ENCODE peak calls at places on chromosome 12, in four cellular contexts. K is cardiac muscle cell, P is astrocyte of the spinal cord, W is HL-60. B is an unnamed sample.

GRCh38 chr12:48863296-48863695 is 2.4 kb downstream of the RND1 start:
- DNase-seq in K (no peak), P (no peak), W (no peak), B (no peak)

GRCh38 chr12:15931590-15932053 is 20.5 kb downstream of the DERA start:
- DNase-seq in P (no peak), K (no peak), W (no peak), B (no peak)

GRCh38 chr12:44372259-44372658 is 503.9 kb downstream of the NELL2 start:
- DNase-seq in P (peak; percentile 1), W (no peak), K (peak; percentile 4), B (peak; percentile 74)

GRCh38 chr12:110100315-110100970 is 23.7 kb upstream of the IFT81 start:
- DNase-seq in W (peak; percentile 78), K (peak; percentile 86), P (peak; percentile 76), B (peak; percentile 78)

GRCh38 chr12:182381-182883 is 31.5 kb downstream of the SLC6A12 start:
- DNase-seq in K (peak; percentile 51), P (peak; percentile 71), W (no peak), B (peak; percentile 60)

GRCh38 chr12:46266869-46267617 is 1.8 kb downstream of the SLC38A1 start:
- DNase-seq in K (peak; percentile 74), P (peak; percentile 68), W (no peak), B (peak; percentile 53)

GRCh38 chr12:47721431-47721973 is 3.8 kb downstream of the ENDOU start:
- DNase-seq in W (no peak), K (no peak), P (no peak), B (no peak)

GRCh38 chr12:75194250-75194649 is 15.4 kb downstream of the KCNC2 start:
- DNase-seq in W (no peak), K (no peak), P (no peak), B (no peak)

GRCh38 chr12:63298386-63298930 is 147.5 kb upstream of the AVPR1A start:
- DNase-seq in K (no peak), W (no peak), P (no peak), B (no peak)

GRCh38 chr12:117380083-117380482 is 18.7 kb upstream of the NOS1 start:
- DNase-seq in K (no peak), W (no peak), P (no peak), B (no peak)

GRCh38 chr12:91139981-91140659 is 28.8 kb upstream of the LUM start:
- DNase-seq in K (peak; percentile 91), P (peak; percentile 88), W (no peak), B (peak; percentile 72)

GRCh38 chr12:49331360-49332222 is 5.4 kb downstream of the C1QL4 start:
- DNase-seq in P (peak; percentile 82), K (peak; percentile 84), W (no peak), B (peak; percentile 51)

GRCh38 chr12:4108803-4109345 is 164.7 kb upstream of the CCND2 start:
- DNase-seq in W (no peak), P (no peak), K (no peak), B (no peak)

GRCh38 chr12:41189395-41190251 is 1.5 kb downstream of the PDZRN4 start:
- DNase-seq in K (peak; percentile 2), W (no peak), P (peak; percentile 6), B (no peak)

GRCh38 chr12:93097417-93097816 is 168.3 kb upstream of the EEA1 start:
- DNase-seq in W (no peak), P (no peak), K (no peak), B (no peak)

GRCh38 chr12:2294651-2295475 is 242.1 kb downstream of the CACNA1C start:
- DNase-seq in W (peak; percentile 99), K (peak; percentile 91), P (peak; percentile 56), B (peak; percentile 68)

GRCh38 chr12:121767525-121768016 is 25.9 kb downstream of the RHOF start:
- DNase-seq in W (no peak), P (peak; percentile 81), K (peak; percentile 82), B (no peak)

GRCh38 chr12:70534466-70534865 is 102.8 kb downstream of the PTPRB start:
- DNase-seq in P (no peak), W (no peak), K (no peak), B (no peak)

GRCh38 chr12:62190921-62191746 is 69.1 kb upstream of the USP15 start:
- DNase-seq in W (no peak), K (no peak), P (peak; percentile 35), B (no peak)

GRCh38 chr12:68158427-68158826 is 1.1 kb downstream of the IFNG start:
- DNase-seq in K (peak; percentile 8), P (no peak), W (peak; percentile 13), B (peak; percentile 60)

GRCh38 chr12:112294793-112295192 is 87.4 kb downstream of the HECTD4 start:
- DNase-seq in W (no peak), K (peak; percentile 37), P (peak; percentile 15), B (peak; percentile 13)

GRCh38 chr12:1619599-1619998 is 9.4 kb upstream of the WNT5B start:
- DNase-seq in P (no peak), W (no peak), K (peak; percentile 33), B (no peak)

GRCh38 chr12:83818888-83819287 is 1093.7 kb downstream of the SLC6A15 start:
- DNase-seq in W (no peak), K (peak; percentile 69), P (peak; percentile 64), B (peak; percentile 76)

GRCh38 chr12:2963154-2963759 is 4.1 kb downstream of the TEAD4 start:
- DNase-seq in P (no peak), K (no peak), W (no peak), B (no peak)

GRCh38 chr12:2805146-2805525 is 7.3 kb upstream of the ITFG2 start:
- DNase-seq in K (peak; percentile 84), W (no peak), P (peak; percentile 45), B (no peak)

GRCh38 chr12:132460571-132460970 is 29.4 kb upstream of the FBRSL1 start:
- DNase-seq in K (no peak), P (no peak), W (no peak), B (peak; percentile 23)

GRCh38 chr12:117370588-117370987 is 9.2 kb upstream of the NOS1 start:
- DNase-seq in P (no peak), W (no peak), K (no peak), B (no peak)

GRCh38 chr12:89783321-89784060 is 74.9 kb upstream of the ATP2B1 start:
- DNase-seq in K (peak; percentile 71), P (peak; percentile 12), W (no peak), B (no peak)

GRCh38 chr12:42807251-42807650 is 217.7 kb upstream of the PRICKLE1 start:
- DNase-seq in K (no peak), P (no peak), W (no peak), B (no peak)

GRCh38 chr12:121325922-121326396 is 26.3 kb downstream of the ANAPC5 start:
- DNase-seq in P (no peak), K (peak; percentile 11), W (peak; percentile 55), B (no peak)

GRCh38 chr12:78928200-78929074 is 63.9 kb downstream of the SYT1 start:
- DNase-seq in W (no peak), K (peak; percentile 51), P (peak; percentile 83), B (peak; percentile 69)

GRCh38 chr12:29728033-29728432 is 55.7 kb downstream of the TMTC1 start:
- DNase-seq in K (no peak), P (no peak), W (no peak), B (no peak)

GRCh38 chr12:43370299-43370698 is 181.7 kb downstream of the ADAMTS20 start:
- DNase-seq in K (peak; percentile 24), W (peak; percentile 12), P (peak; percentile 47), B (peak; percentile 81)

GRCh38 chr12:15322164-15323054 is at the start of gene PTPRO:
- DNase-seq in K (peak; percentile 3), P (peak; percentile 3), W (no peak), B (peak; percentile 49)

GRCh38 chr12:78096909-78097597 is 266.4 kb downstream of the NAV3 start:
- DNase-seq in K (peak; percentile 78), W (no peak), P (peak; percentile 72), B (no peak)

GRCh38 chr12:62692884-62693283 is 226.3 kb downstream of the MON2 start:
- DNase-seq in W (no peak), K (peak; percentile 86), P (peak; percentile 86), B (no peak)

GRCh38 chr12:87796961-87797516 is 232.2 kb downstream of the C12orf50 start:
- DNase-seq in P (no peak), W (no peak), K (peak; percentile 24), B (no peak)

GRCh38 chr12:52924764-52925716 is 20.2 kb upstream of the KRT8 start:
- DNase-seq in W (no peak), P (peak; percentile 81), K (peak; percentile 94), B (peak; percentile 54)

GRCh38 chr12:6201199-6201608 is 1.0 kb downstream of the CD9 start:
- DNase-seq in K (no peak), P (no peak), W (no peak), B (peak; percentile 61)

GRCh38 chr12:122980192-122981035 is at the start of gene ARL6IP4:
- DNase-seq in W (peak; percentile 61), P (peak; percentile 61), K (peak; percentile 76), B (peak; percentile 56)
- TF ChIP-seq CTCF in W (no peak), P (no peak), K (no peak), B (no peak)

DNA sequence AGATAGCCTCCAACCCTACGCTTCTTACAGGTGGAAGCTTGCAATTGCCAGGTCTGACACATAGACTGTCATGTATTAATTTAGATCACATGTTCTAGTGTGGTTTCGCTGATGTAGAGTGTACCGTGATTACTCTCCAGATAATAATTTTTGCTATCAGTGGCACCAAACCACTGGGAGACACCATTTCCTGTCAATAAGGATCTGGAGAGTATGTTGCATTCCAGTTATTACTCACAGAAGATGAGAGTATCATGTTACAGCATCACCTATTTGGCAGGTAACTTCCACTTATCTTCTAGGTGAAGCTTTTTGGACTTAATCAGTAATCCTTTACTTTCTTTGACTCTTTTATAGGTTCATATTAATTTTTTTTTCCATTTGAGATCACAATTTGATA is 147.2 kb downstream of the HELB start:
- DNase-seq in K (no peak), P (no peak), W (no peak), B (peak; percentile 30)
- TF ChIP-seq CTCF in K (no peak), P (no peak), W (no peak), B (no peak)

GRCh38 chr12:51819851-51820720 is 28.4 kb downstream of the FIGNL2 start:
- DNase-seq in P (peak; percentile 17), K (no peak), W (no peak), B (no peak)
- TF ChIP-seq CTCF in P (no peak), K (peak; percentile 25), W (no peak), B (no peak)

GRCh38 chr12:57127710-57128518 is at the start of gene LRP1:
- DNase-seq in P (peak; percentile 83), W (no peak), K (peak; percentile 88), B (peak; percentile 85)
- TF ChIP-seq CTCF in P (no peak), W (no peak), K (no peak), B (no peak)

GRCh38 chr12:105426766-105427165 is 96.3 kb downstream of the C12orf75 start:
- DNase-seq in P (no peak), W (no peak), K (no peak), B (no peak)

GRCh38 chr12:105431537-105431936 is 101.0 kb downstream of the C12orf75 start:
- DNase-seq in W (no peak), P (no peak), K (no peak), B (no peak)

GRCh38 chr12:105425263-105426174 is 95.0 kb downstream of the C12orf75 start:
- DNase-seq in P (no peak), K (no peak), W (no peak), B (no peak)

GRCh38 chr12:105428793-105429192 is 98.3 kb downstream of the C12orf75 start:
- DNase-seq in P (no peak), K (no peak), W (no peak), B (no peak)

GRCh38 chr12:105427883-105428282 is 97.4 kb downstream of the C12orf75 start:
- DNase-seq in K (no peak), W (no peak), P (peak; percentile 34), B (peak; percentile 40)
- TF ChIP-seq CTCF in K (peak; percentile 20), W (no peak), P (peak; percentile 40), B (no peak)

GRCh38 chr12:82407481-82407880 is 49.2 kb downstream of the METTL25 start:
- DNase-seq in P (no peak), W (no peak), K (peak; percentile 54), B (no peak)
- TF ChIP-seq CTCF in P (no peak), W (no peak), K (no peak), B (no peak)

B was measured in MCF 10A.